ENCODE peak calls at places on chromosome 1, in six cellular contexts. U is CD8-positive, alpha-beta T cell; F is tibial nerve; L is mucosa of descending colon; I is IMR-90; Z is HFF-Myc. K is an unnamed sample.

GRCh38 chr1:157111396-157112165 is 12.0 kb upstream of the ETV3L start:
- DNase-seq in U (no peak), F (no peak), L (no peak), I (no peak), Z (no peak), K (no peak)

GRCh38 chr1:41450747-41451285 is 33.7 kb downstream of the EDN2 start:
- DNase-seq in U (no peak), F (no peak), L (no peak), I (no peak), Z (no peak), K (no peak)

GRCh38 chr1:235883261-235883927 is 16.7 kb upstream of the LYST start:
- DNase-seq in U (no peak), F (peak), L (peak), I (peak), Z (peak), K (peak)

GRCh38 chr1:185338719-185339622 is 21.9 kb upstream of the IVNS1ABP start:
- DNase-seq in U (peak), F (peak), L (peak), I (no peak), Z (no peak), K (no peak)

GRCh38 chr1:211320980-211321379 is 5.7 kb upstream of the TRAF5 start:
- DNase-seq in U (no peak), F (no peak), L (no peak), I (no peak), Z (no peak), K (no peak)

GRCh38 chr1:65112811-65113210 is 35.2 kb upstream of the AK4 start:
- DNase-seq in U (no peak), F (no peak), L (no peak), I (no peak), Z (no peak), K (no peak)

GRCh38 chr1:14894811-14895524 is 258.6 kb upstream of the TMEM51 start:
- DNase-seq in U (no peak), F (no peak), L (peak), I (no peak), Z (no peak), K (no peak)

GRCh38 chr1:3651939-3652537 is at the start of gene TP73:
- DNase-seq in U (no peak), F (no peak), L (no peak), I (no peak), Z (no peak), K (no peak)

GRCh38 chr1:154335351-154335714 is 10.0 kb downstream of the ATP8B2 start:
- DNase-seq in U (no peak), F (no peak), L (no peak), I (no peak), Z (no peak), K (no peak)
- TF ChIP-seq CTCF in U (peak), F (peak), L (peak), I (no peak), Z (no peak), K (peak)

DNA sequence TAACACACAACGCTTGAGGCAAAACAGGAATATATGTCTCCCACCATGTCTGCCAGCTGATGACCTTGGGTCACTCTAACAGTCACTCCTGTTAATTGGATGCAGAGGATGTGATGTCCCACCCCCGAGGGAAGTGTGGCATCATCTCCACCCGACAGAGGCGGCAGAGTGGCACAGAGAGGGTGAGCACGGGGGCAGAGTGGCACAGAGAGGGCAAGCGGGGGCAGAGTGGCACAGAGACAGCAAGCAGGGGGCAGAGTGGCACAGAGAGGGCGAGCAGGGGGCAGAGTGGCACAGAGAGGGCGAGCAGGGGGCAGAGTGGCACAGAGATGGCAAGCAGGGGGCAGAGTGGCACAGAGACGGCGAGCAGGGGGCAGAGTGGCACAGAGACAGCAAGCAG is 44.3 kb downstream of the DISP3 start:
- DNase-seq in U (no peak), F (no peak), L (no peak), I (no peak), Z (no peak), K (no peak)
- TF ChIP-seq CTCF in U (no peak), F (no peak), L (no peak), I (no peak), Z (no peak), K (no peak)

DNA sequence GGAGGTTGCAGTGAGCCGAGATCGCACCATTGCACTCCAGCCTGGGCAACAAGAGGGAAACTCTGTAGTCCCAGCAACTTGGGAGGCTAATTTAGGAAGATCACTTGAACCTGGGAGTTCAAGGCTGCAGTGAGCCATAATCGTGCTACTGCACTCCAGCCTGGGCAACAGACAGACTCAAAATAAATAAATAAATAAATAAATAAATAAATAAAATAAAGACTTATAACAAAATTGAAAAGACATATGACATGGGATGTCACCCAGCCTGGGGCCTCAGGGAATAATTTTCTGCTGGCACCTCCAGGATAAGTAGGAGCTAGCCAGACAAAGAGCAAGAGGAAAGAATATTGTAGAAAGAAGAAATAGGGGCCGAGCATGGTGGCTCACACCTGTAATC is 77.9 kb upstream of the PUM1 start:
- DNase-seq in U (no peak), F (no peak), L (no peak), I (no peak), Z (no peak), K (no peak)
- TF ChIP-seq CTCF in U (no peak), F (no peak), L (no peak), I (no peak), Z (no peak), K (no peak)

DNA sequence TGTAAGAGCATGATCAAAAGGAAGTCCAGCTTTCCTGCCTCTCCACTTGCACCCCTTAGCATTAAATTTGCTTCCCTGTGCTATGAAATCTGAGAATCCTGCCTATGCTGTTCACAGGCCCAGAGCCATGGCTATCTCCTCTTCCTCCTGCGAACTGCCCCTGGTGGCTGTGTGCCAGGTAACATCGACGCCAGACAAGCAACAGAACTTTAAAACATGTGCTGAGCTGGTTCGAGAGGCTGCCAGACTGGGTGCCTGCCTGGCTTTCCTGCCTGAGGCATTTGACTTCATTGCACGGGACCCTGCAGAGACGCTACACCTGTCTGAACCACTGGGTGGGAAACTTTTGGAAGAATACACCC is 1.1 kb downstream of the NIT1 start:
- DNase-seq in U (no peak), F (no peak), L (peak), I (no peak), Z (no peak), K (no peak)
- TF ChIP-seq CTCF in U (no peak), F (no peak), L (no peak), I (no peak), Z (no peak), K (no peak)

DNA sequence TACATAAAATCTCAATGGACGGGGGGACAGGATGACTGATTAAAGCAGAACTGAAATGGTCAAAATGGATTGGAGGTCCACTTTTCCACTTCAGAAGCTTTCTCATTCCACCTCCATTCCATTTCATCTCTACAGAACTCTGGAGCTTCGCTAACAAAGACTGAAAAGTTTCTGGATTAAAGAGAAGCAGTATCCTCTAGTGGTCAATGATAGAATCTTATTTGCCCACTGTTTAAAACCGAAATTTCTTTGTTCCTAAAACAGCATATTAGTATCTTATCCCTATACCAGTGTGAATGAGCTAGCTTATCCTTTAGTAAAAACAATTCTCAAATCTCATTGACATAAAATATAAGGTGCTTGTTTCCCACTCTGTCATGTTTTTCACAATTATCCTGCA is 890.6 kb downstream of the KCNT2 start:
- DNase-seq in U (no peak), F (no peak), L (no peak), I (peak), Z (peak), K (no peak)
- TF ChIP-seq CTCF in U (no peak), F (peak), L (no peak), I (peak), Z (peak), K (no peak)